ENCODE peak calls at places on chromosome 1, in ten cellular contexts. S is LNCaP clone FGC; P is NCI-H2029 treated with DMSO at 0.1 percent for 48 hours; D is BE2C; N is activated T-helper 9 cell treated with anti-CD3 and anti-CD28 coated beads, Interleukin-2, amount 50 U/mL, for 16 hours; M is HL-60; C is NCI-H146; R is fibroblast of the aortic adventitia; O is Panc1; V is activated CD4-positive, alpha-beta T cell treated with anti-CD3 and anti-CD28 coated beads for 48 hours. G is an unnamed sample.

GRCh38 chr1:15449567-15449966 is 7.0 kb upstream of the CELA2A start:
- DNase-seq in S (no peak), P (no peak), D (no peak), N (no peak), M (no peak), C (no peak), R (no peak), O (no peak), V (no peak), G (no peak)

GRCh38 chr1:9984253-9984652 is 12.8 kb upstream of the RBP7 start:
- DNase-seq in S (no peak), P (no peak), D (no peak), N (no peak), M (no peak), C (no peak), R (no peak), O (no peak), V (no peak), G (no peak)

GRCh38 chr1:199866210-199866617 is 161.3 kb upstream of the NR5A2 start:
- DNase-seq in S (no peak), P (no peak), D (no peak), N (no peak), M (no peak), C (no peak), R (no peak), O (no peak), V (no peak), G (no peak)

GRCh38 chr1:118986839-118987430 is 1.2 kb downstream of the TBX15 start:
- DNase-seq in S (no peak), P (no peak), D (no peak), N (no peak), M (no peak), C (no peak), R (no peak), O (no peak), V (no peak), G (no peak)

GRCh38 chr1:54475357-54476230 is 69.4 kb upstream of the SSBP3 start:
- DNase-seq in S (no peak), P (no peak), D (peak; percentile 37), N (no peak), M (no peak), C (no peak), R (no peak), O (no peak), V (peak; percentile 48), G (peak; percentile 65)

GRCh38 chr1:105398909-105399308 is 1649.2 kb downstream of the AMY1C start:
- DNase-seq in S (no peak), P (no peak), D (no peak), N (no peak), M (no peak), C (no peak), R (no peak), O (no peak), V (no peak), G (no peak)

GRCh38 chr1:43044572-43045361 is 86.1 kb upstream of the SLC2A1 start:
- DNase-seq in S (no peak), P (no peak), D (no peak), N (no peak), M (no peak), C (no peak), R (no peak), O (no peak), V (no peak), G (no peak)

GRCh38 chr1:212455406-212456165 is 22.9 kb downstream of the NENF start:
- DNase-seq in S (peak; percentile 40), P (peak; percentile 21), D (peak; percentile 86), N (peak; percentile 75), M (peak; percentile 64), C (peak; percentile 70), R (peak; percentile 91), O (peak; percentile 59), V (peak; percentile 91), G (peak; percentile 89)

GRCh38 chr1:84598846-84599741 is 24.9 kb upstream of the CTBS start:
- DNase-seq in S (no peak), P (no peak), D (no peak), N (no peak), M (no peak), C (no peak), R (peak; percentile 87), O (peak; percentile 96), V (no peak), G (no peak)

GRCh38 chr1:109047339-109047738 is 5.4 kb upstream of the WDR47 start:
- DNase-seq in S (no peak), P (no peak), D (no peak), N (no peak), M (no peak), C (no peak), R (no peak), O (no peak), V (no peak), G (no peak)

GRCh38 chr1:30418426-30419245 is 304.7 kb downstream of the MATN1 start:
- DNase-seq in S (no peak), P (no peak), D (no peak), N (no peak), M (no peak), C (no peak), R (no peak), O (no peak), V (no peak), G (no peak)